ENCODE peak calls at places on chromosomes 13 and 19, in eight cellular contexts. One of them, this sample, is unnamed.

GRCh38 chr13:76397413-76397812 is 488.8 kb downstream of the KCTD12 start:
- ATAC-seq in body of pancreas: no peak
- ATAC-seq in activated CD8-positive, alpha-beta memory T cell treated with anti-CD3 and anti-CD28 coated beads, Interleukin-2, amount 10 ng/mL, durations not matched to agents 7 days and 5 days: peak
- ATAC-seq in activated T-cell treated with anti-CD3 and anti-CD28 coated beads, Interleukin-2, amount 50 U/mL, for 4 hours: peak
- ATAC-seq in activated naive CD8-positive, alpha-beta T cell treated with anti-CD3 and anti-CD28 coated beads, Interleukin-2, amount 50 U/mL, for 24 hours: peak
- ATAC-seq in activated CD8-positive, alpha-beta T cell treated with anti-CD3 and anti-CD28 coated beads, Interleukin-2, amount 10 ng/mL, durations not matched to agents 7 days and 5 days: no peak
- ATAC-seq in activated B cell treated with CpG ODN at 0.5 μM for 24 hours: no peak
- ATAC-seq in CD4-positive, alpha-beta T cell: peak
- ATAC-seq in this sample: no peak

GRCh38 chr13:77555246-77555645 is 19.7 kb downstream of the SCEL start:
- ATAC-seq in activated B cell treated with CpG ODN at 0.5 μM for 24 hours: no peak
- ATAC-seq in activated CD8-positive, alpha-beta T cell treated with anti-CD3 and anti-CD28 coated beads, Interleukin-2, amount 10 ng/mL, durations not matched to agents 7 days and 5 days: no peak
- ATAC-seq in CD4-positive, alpha-beta T cell: no peak
- ATAC-seq in activated CD8-positive, alpha-beta memory T cell treated with anti-CD3 and anti-CD28 coated beads, Interleukin-2, amount 10 ng/mL, durations not matched to agents 7 days and 5 days: no peak
- ATAC-seq in activated naive CD8-positive, alpha-beta T cell treated with anti-CD3 and anti-CD28 coated beads, Interleukin-2, amount 50 U/mL, for 24 hours: no peak
- ATAC-seq in body of pancreas: no peak
- ATAC-seq in activated T-cell treated with anti-CD3 and anti-CD28 coated beads, Interleukin-2, amount 50 U/mL, for 4 hours: no peak
- ATAC-seq in this sample: no peak

GRCh38 chr19:29014857-29015436 is 198.0 kb downstream of the UQCRFS1 start:
- ATAC-seq in activated B cell treated with CpG ODN at 0.5 μM for 24 hours: no peak
- ATAC-seq in activated naive CD8-positive, alpha-beta T cell treated with anti-CD3 and anti-CD28 coated beads, Interleukin-2, amount 50 U/mL, for 24 hours: no peak
- ATAC-seq in activated T-cell treated with anti-CD3 and anti-CD28 coated beads, Interleukin-2, amount 50 U/mL, for 4 hours: no peak
- ATAC-seq in CD4-positive, alpha-beta T cell: no peak
- ATAC-seq in activated CD8-positive, alpha-beta memory T cell treated with anti-CD3 and anti-CD28 coated beads, Interleukin-2, amount 10 ng/mL, durations not matched to agents 7 days and 5 days: no peak
- ATAC-seq in body of pancreas: no peak
- ATAC-seq in activated CD8-positive, alpha-beta T cell treated with anti-CD3 and anti-CD28 coated beads, Interleukin-2, amount 10 ng/mL, durations not matched to agents 7 days and 5 days: no peak
- ATAC-seq in this sample: peak

GRCh38 chr19:871446-872265 is 12.2 kb downstream of the CFD start:
- ATAC-seq in activated B cell treated with CpG ODN at 0.5 μM for 24 hours: no peak
- ATAC-seq in activated CD8-positive, alpha-beta T cell treated with anti-CD3 and anti-CD28 coated beads, Interleukin-2, amount 10 ng/mL, durations not matched to agents 7 days and 5 days: peak
- ATAC-seq in activated naive CD8-positive, alpha-beta T cell treated with anti-CD3 and anti-CD28 coated beads, Interleukin-2, amount 50 U/mL, for 24 hours: no peak
- ATAC-seq in activated T-cell treated with anti-CD3 and anti-CD28 coated beads, Interleukin-2, amount 50 U/mL, for 4 hours: no peak
- ATAC-seq in activated CD8-positive, alpha-beta memory T cell treated with anti-CD3 and anti-CD28 coated beads, Interleukin-2, amount 10 ng/mL, durations not matched to agents 7 days and 5 days: no peak
- ATAC-seq in body of pancreas: no peak
- ATAC-seq in CD4-positive, alpha-beta T cell: no peak
- ATAC-seq in this sample: peak

GRCh38 chr19:49987159-49987698 is 26.3 kb upstream of the SIGLEC11 start:
- ATAC-seq in activated naive CD8-positive, alpha-beta T cell treated with anti-CD3 and anti-CD28 coated beads, Interleukin-2, amount 50 U/mL, for 24 hours: peak
- ATAC-seq in activated B cell treated with CpG ODN at 0.5 μM for 24 hours: peak
- ATAC-seq in body of pancreas: peak
- ATAC-seq in activated T-cell treated with anti-CD3 and anti-CD28 coated beads, Interleukin-2, amount 50 U/mL, for 4 hours: peak
- ATAC-seq in activated CD8-positive, alpha-beta memory T cell treated with anti-CD3 and anti-CD28 coated beads, Interleukin-2, amount 10 ng/mL, durations not matched to agents 7 days and 5 days: peak
- ATAC-seq in CD4-positive, alpha-beta T cell: peak
- ATAC-seq in activated CD8-positive, alpha-beta T cell treated with anti-CD3 and anti-CD28 coated beads, Interleukin-2, amount 10 ng/mL, durations not matched to agents 7 days and 5 days: peak
- ATAC-seq in this sample: peak

GRCh38 chr19:610071-610800 is 20.6 kb downstream of the HCN2 start:
- ATAC-seq in activated CD8-positive, alpha-beta T cell treated with anti-CD3 and anti-CD28 coated beads, Interleukin-2, amount 10 ng/mL, durations not matched to agents 7 days and 5 days: peak
- ATAC-seq in body of pancreas: no peak
- ATAC-seq in activated CD8-positive, alpha-beta memory T cell treated with anti-CD3 and anti-CD28 coated beads, Interleukin-2, amount 10 ng/mL, durations not matched to agents 7 days and 5 days: peak
- ATAC-seq in CD4-positive, alpha-beta T cell: peak
- ATAC-seq in activated T-cell treated with anti-CD3 and anti-CD28 coated beads, Interleukin-2, amount 50 U/mL, for 4 hours: peak
- ATAC-seq in activated B cell treated with CpG ODN at 0.5 μM for 24 hours: peak
- ATAC-seq in activated naive CD8-positive, alpha-beta T cell treated with anti-CD3 and anti-CD28 coated beads, Interleukin-2, amount 50 U/mL, for 24 hours: peak
- ATAC-seq in this sample: peak

GRCh38 chr19:48881741-48882657 is 9.8 kb downstream of the PPP1R15A start:
- ATAC-seq in activated naive CD8-positive, alpha-beta T cell treated with anti-CD3 and anti-CD28 coated beads, Interleukin-2, amount 50 U/mL, for 24 hours: peak
- ATAC-seq in activated B cell treated with CpG ODN at 0.5 μM for 24 hours: peak
- ATAC-seq in CD4-positive, alpha-beta T cell: peak
- ATAC-seq in body of pancreas: peak
- ATAC-seq in activated CD8-positive, alpha-beta memory T cell treated with anti-CD3 and anti-CD28 coated beads, Interleukin-2, amount 10 ng/mL, durations not matched to agents 7 days and 5 days: no peak
- ATAC-seq in activated CD8-positive, alpha-beta T cell treated with anti-CD3 and anti-CD28 coated beads, Interleukin-2, amount 10 ng/mL, durations not matched to agents 7 days and 5 days: peak
- ATAC-seq in activated T-cell treated with anti-CD3 and anti-CD28 coated beads, Interleukin-2, amount 50 U/mL, for 4 hours: peak
- ATAC-seq in this sample: peak

GRCh38 chr13:30906411-30906990 is 430 bp downstream of the MEDAG start:
- ATAC-seq in activated B cell treated with CpG ODN at 0.5 μM for 24 hours: no peak
- ATAC-seq in activated naive CD8-positive, alpha-beta T cell treated with anti-CD3 and anti-CD28 coated beads, Interleukin-2, amount 50 U/mL, for 24 hours: no peak
- ATAC-seq in CD4-positive, alpha-beta T cell: no peak
- ATAC-seq in activated T-cell treated with anti-CD3 and anti-CD28 coated beads, Interleukin-2, amount 50 U/mL, for 4 hours: peak
- ATAC-seq in activated CD8-positive, alpha-beta T cell treated with anti-CD3 and anti-CD28 coated beads, Interleukin-2, amount 10 ng/mL, durations not matched to agents 7 days and 5 days: no peak
- ATAC-seq in body of pancreas: peak
- ATAC-seq in activated CD8-positive, alpha-beta memory T cell treated with anti-CD3 and anti-CD28 coated beads, Interleukin-2, amount 10 ng/mL, durations not matched to agents 7 days and 5 days: no peak
- ATAC-seq in this sample: no peak

GRCh38 chr13:27549406-27549981 is 70.8 kb downstream of the LNX2 start:
- ATAC-seq in activated T-cell treated with anti-CD3 and anti-CD28 coated beads, Interleukin-2, amount 50 U/mL, for 4 hours: no peak
- ATAC-seq in activated B cell treated with CpG ODN at 0.5 μM for 24 hours: no peak
- ATAC-seq in activated naive CD8-positive, alpha-beta T cell treated with anti-CD3 and anti-CD28 coated beads, Interleukin-2, amount 50 U/mL, for 24 hours: no peak
- ATAC-seq in CD4-positive, alpha-beta T cell: no peak
- ATAC-seq in activated CD8-positive, alpha-beta T cell treated with anti-CD3 and anti-CD28 coated beads, Interleukin-2, amount 10 ng/mL, durations not matched to agents 7 days and 5 days: no peak
- ATAC-seq in body of pancreas: peak
- ATAC-seq in activated CD8-positive, alpha-beta memory T cell treated with anti-CD3 and anti-CD28 coated beads, Interleukin-2, amount 10 ng/mL, durations not matched to agents 7 days and 5 days: no peak
- ATAC-seq in this sample: no peak

GRCh38 chr13:109454167-109454917 is 332.0 kb downstream of the IRS2 start:
- ATAC-seq in activated B cell treated with CpG ODN at 0.5 μM for 24 hours: no peak
- ATAC-seq in activated naive CD8-positive, alpha-beta T cell treated with anti-CD3 and anti-CD28 coated beads, Interleukin-2, amount 50 U/mL, for 24 hours: no peak
- ATAC-seq in body of pancreas: no peak
- ATAC-seq in activated CD8-positive, alpha-beta memory T cell treated with anti-CD3 and anti-CD28 coated beads, Interleukin-2, amount 10 ng/mL, durations not matched to agents 7 days and 5 days: no peak
- ATAC-seq in CD4-positive, alpha-beta T cell: no peak
- ATAC-seq in activated CD8-positive, alpha-beta T cell treated with anti-CD3 and anti-CD28 coated beads, Interleukin-2, amount 10 ng/mL, durations not matched to agents 7 days and 5 days: no peak
- ATAC-seq in activated T-cell treated with anti-CD3 and anti-CD28 coated beads, Interleukin-2, amount 50 U/mL, for 4 hours: no peak
- ATAC-seq in this sample: no peak